ENCODE peak calls at places on chromosome 11, in nine cellular contexts. J is EL; X is head of caudate nucleus; D is AG08395; C is stimulated activated CD4-positive, alpha-beta T cell treated with anti-CD3 and anti-CD28 coated beads, Interleukin-2, amount 100 ng/mL, for 48 hours; W is Kasumi-1; L is HCEC 1CT; H is H7; O is NCI-H446 treated with DMSO at 0.1 percent for 48 hours. R is an unnamed sample.

GRCh38 chr11:1153951-1154487 is 3.7 kb upstream of the MUC5AC start:
- DNase-seq in J (peak), X (no peak), D (peak), C (no peak), W (no peak), L (peak), H (peak), O (no peak), R (peak)

GRCh38 chr11:65429069-65429681 is 6.6 kb downstream of the NEAT1 start:
- DNase-seq in J (peak), X (no peak), D (no peak), C (no peak), W (peak), L (peak), H (no peak), O (no peak), R (no peak)

GRCh38 chr11:132171031-132171430 is 800.6 kb downstream of the NTM start:
- DNase-seq in J (no peak), X (no peak), D (no peak), C (no peak), W (no peak), L (no peak), H (no peak), O (no peak), R (no peak)

GRCh38 chr11:32487270-32487669 is 51.9 kb upstream of the WT1 start:
- DNase-seq in J (peak), X (no peak), D (no peak), C (no peak), W (no peak), L (peak), H (peak), O (no peak), R (peak)

GRCh38 chr11:9859491-9860305 is 195.8 kb downstream of the SWAP70 start:
- DNase-seq in J (no peak), X (no peak), D (no peak), C (no peak), W (no peak), L (peak), H (no peak), O (no peak), R (peak)

GRCh38 chr11:10201343-10201742 is 92.7 kb downstream of the SBF2 start:
- DNase-seq in J (peak), X (no peak), D (no peak), C (no peak), W (no peak), L (no peak), H (no peak), O (no peak), R (no peak)

GRCh38 chr11:1298695-1299492 is 10.5 kb downstream of the TOLLIP start:
- DNase-seq in J (peak), X (peak), D (peak), C (no peak), W (peak), L (peak), H (peak), O (no peak), R (peak)

GRCh38 chr11:69443138-69443967 is 38.1 kb upstream of the LINC01488 start:
- DNase-seq in J (peak), X (peak), D (peak), C (peak), W (peak), L (peak), H (peak), O (no peak), R (peak)

GRCh38 chr11:110085255-110085838 is 7.8 kb upstream of the ZC3H12C start:
- DNase-seq in J (no peak), X (no peak), D (no peak), C (no peak), W (no peak), L (no peak), H (no peak), O (no peak), R (no peak)

GRCh38 chr11:65787649-65788622 is 1.1 kb downstream of the OVOL1 start:
- DNase-seq in J (no peak), X (no peak), D (no peak), C (no peak), W (no peak), L (no peak), H (peak), O (no peak), R (peak)

GRCh38 chr11:78798567-78799170 is 224.0 kb upstream of the NARS2 start:
- DNase-seq in J (peak), X (peak), D (peak), C (peak), W (peak), L (peak), H (peak), O (peak), R (no peak)

GRCh38 chr11:92461478-92461877 is 236.9 kb downstream of the FAT3 start:
- DNase-seq in J (no peak), X (no peak), D (no peak), C (no peak), W (no peak), L (no peak), H (no peak), O (no peak), R (no peak)

GRCh38 chr11:71999813-72000590 is 1.3 kb downstream of the IL18BP start:
- DNase-seq in J (no peak), X (no peak), D (no peak), C (no peak), W (no peak), L (no peak), H (no peak), O (no peak), R (peak)

GRCh38 chr11:88404363-88404762 is 66.8 kb upstream of the CTSC start:
- DNase-seq in J (no peak), X (no peak), D (no peak), C (no peak), W (no peak), L (no peak), H (no peak), O (no peak), R (no peak)

GRCh38 chr11:74699615-74700396 is 31.4 kb downstream of the CHRDL2 start:
- DNase-seq in J (no peak), X (no peak), D (no peak), C (no peak), W (no peak), L (no peak), H (no peak), O (no peak), R (no peak)

GRCh38 chr11:77207618-77208313 is 79.7 kb downstream of the MYO7A start:
- DNase-seq in J (no peak), X (no peak), D (no peak), C (no peak), W (no peak), L (no peak), H (peak), O (no peak), R (peak)

GRCh38 chr11:92550411-92550810 is 325.8 kb downstream of the FAT3 start:
- DNase-seq in J (no peak), X (no peak), D (no peak), C (no peak), W (no peak), L (no peak), H (peak), O (peak), R (no peak)

GRCh38 chr11:7572001-7572712 is 58.4 kb downstream of the PPFIBP2 start:
- DNase-seq in J (peak), X (no peak), D (no peak), C (no peak), W (no peak), L (no peak), H (peak), O (no peak), R (peak)

GRCh38 chr11:31437742-31438435 is 68.2 kb downstream of the DNAJC24 start:
- DNase-seq in J (peak), X (no peak), D (peak), C (no peak), W (no peak), L (peak), H (no peak), O (no peak), R (peak)